ENCODE peak calls at places on chromosomes 16 and 17, in six cellular contexts. Q, C, H, V, A and M are unnamed samples.

GRCh38 chr17:14803781-14804180 is 461.3 kb downstream of the PMP22 start:
- DNase-seq in Q (no peak), A (no peak), C (no peak), V (no peak), H (no peak), M (no peak)

GRCh38 chr17:36525888-36526287 is 8.8 kb downstream of the MYO19 start:
- DNase-seq in A (no peak), Q (no peak), H (no peak), V (no peak), C (peak; percentile 19), M (no peak)

GRCh38 chr16:3444032-3444388 is 530 bp downstream of the NAA60 start:
- DNase-seq in V (peak; percentile 64), C (peak; percentile 85), A (peak; percentile 37), Q (no peak), H (no peak), M (peak; percentile 62)

GRCh38 chr17:35284955-35285354 is 42.1 kb downstream of the SLFN5 start:
- DNase-seq in V (no peak), H (no peak), A (no peak), C (no peak), Q (no peak), M (no peak)

GRCh38 chr17:9666461-9667050 is 21.2 kb downstream of the USP43 start:
- DNase-seq in C (no peak), H (no peak), V (no peak), Q (no peak), A (no peak), M (no peak)

GRCh38 chr17:82645516-82645915 is 2.7 kb downstream of the WDR45B start:
- DNase-seq in V (no peak), Q (no peak), A (no peak), C (peak; percentile 66), H (no peak), M (no peak)

GRCh38 chr17:78105101-78105500 is 23.5 kb downstream of the TMC6 start:
- DNase-seq in V (no peak), A (no peak), C (no peak), Q (no peak), H (no peak), M (no peak)

GRCh38 chr17:77802811-77803220 is 155.7 kb upstream of the TNRC6C start:
- DNase-seq in A (no peak), Q (peak; percentile 55), H (peak; percentile 9), C (no peak), V (no peak), M (peak; percentile 28)

GRCh38 chr16:68244481-68244902 is 681 bp upstream of the PLA2G15 start:
- DNase-seq in A (no peak), H (no peak), Q (no peak), C (no peak), V (no peak), M (no peak)

GRCh38 chr16:3443108-3444031 is at the start of the genes NAA60 and ZNF597:
- DNase-seq in H (peak; percentile 79), Q (peak; percentile 88), C (peak; percentile 90), A (peak; percentile 84), V (peak; percentile 87), M (peak; percentile 93)

GRCh38 chr17:80694085-80694991 is 149.7 kb downstream of the RPTOR start:
- DNase-seq in Q (no peak), H (no peak), V (no peak), C (no peak), A (no peak), M (no peak)

GRCh38 chr17:19237389-19238166 is 412 bp downstream of the EPN2 start:
- DNase-seq in A (no peak), C (no peak), Q (peak; percentile 50), V (peak; percentile 47), H (no peak), M (no peak)

GRCh38 chr17:77649717-77650211 is 308.7 kb upstream of the TNRC6C start:
- DNase-seq in C (peak; percentile 42), H (no peak), A (no peak), Q (no peak), V (no peak), M (no peak)

GRCh38 chr17:41539979-41540701 is 12.0 kb upstream of the KRT19 start:
- DNase-seq in Q (no peak), A (no peak), V (no peak), H (no peak), C (no peak), M (no peak)

GRCh38 chr17:56203430-56203829 is 50.2 kb downstream of the ANKFN1 start:
- DNase-seq in A (no peak), Q (no peak), C (peak; percentile 28), V (no peak), H (no peak), M (no peak)

GRCh38 chr17:17420035-17420434 is 56.8 kb upstream of the MED9 start:
- DNase-seq in H (no peak), V (no peak), C (no peak), Q (peak; percentile 84), A (no peak), M (no peak)

GRCh38 chr16:55439101-55439690 is 39.8 kb upstream of the MMP2 start:
- DNase-seq in V (no peak), A (no peak), Q (no peak), H (no peak), C (peak; percentile 29), M (no peak)

GRCh38 chr16:90031931-90032663 is 12.8 kb upstream of the DBNDD1 start:
- DNase-seq in H (no peak), C (peak; percentile 66), Q (no peak), A (no peak), V (no peak), M (peak; percentile 45)

GRCh38 chr17:62827722-62828498 is 19.8 kb upstream of the MARCHF10 start:
- DNase-seq in A (no peak), C (peak; percentile 28), V (no peak), Q (no peak), H (no peak), M (peak; percentile 27)

GRCh38 chr16:67137605-67138004 is 13.2 kb downstream of the B3GNT9 start:
- DNase-seq in Q (no peak), V (no peak), A (no peak), C (no peak), H (no peak), M (no peak)

GRCh38 chr16:83928341-83929055 is 24.5 kb upstream of the OSGIN1 start:
- DNase-seq in C (peak; percentile 69), A (no peak), Q (no peak), V (no peak), H (peak; percentile 65), M (peak; percentile 47)

DNA sequence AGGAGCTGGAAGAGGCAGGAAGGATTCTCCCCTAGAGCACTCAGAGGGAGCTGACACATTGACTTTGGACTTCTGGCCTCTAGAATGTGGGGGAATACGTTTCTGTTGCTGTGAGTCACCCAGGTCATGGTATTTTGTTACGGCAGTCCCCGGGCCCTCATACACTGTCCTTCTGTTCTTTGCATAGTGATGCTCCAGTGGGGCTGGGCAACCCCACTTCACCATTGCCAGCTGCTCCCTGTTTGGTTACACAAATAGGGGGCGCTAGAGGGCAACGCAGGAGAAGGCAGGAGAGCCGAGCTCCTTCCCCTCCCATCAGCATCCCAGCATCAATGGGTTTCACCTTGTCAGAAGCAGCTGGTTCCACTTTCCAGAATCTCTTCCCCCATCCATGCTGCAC is 257.7 kb upstream of the FOXF1 start:
- DNase-seq in V (peak; percentile 27), C (peak; percentile 43), A (no peak), Q (no peak), H (no peak), M (peak; percentile 18)
- TF ChIP-seq CTCF in V (no peak), C (peak; percentile 64), A (peak; percentile 52), Q (no peak), H (peak; percentile 20), M (peak; percentile 48)

DNA sequence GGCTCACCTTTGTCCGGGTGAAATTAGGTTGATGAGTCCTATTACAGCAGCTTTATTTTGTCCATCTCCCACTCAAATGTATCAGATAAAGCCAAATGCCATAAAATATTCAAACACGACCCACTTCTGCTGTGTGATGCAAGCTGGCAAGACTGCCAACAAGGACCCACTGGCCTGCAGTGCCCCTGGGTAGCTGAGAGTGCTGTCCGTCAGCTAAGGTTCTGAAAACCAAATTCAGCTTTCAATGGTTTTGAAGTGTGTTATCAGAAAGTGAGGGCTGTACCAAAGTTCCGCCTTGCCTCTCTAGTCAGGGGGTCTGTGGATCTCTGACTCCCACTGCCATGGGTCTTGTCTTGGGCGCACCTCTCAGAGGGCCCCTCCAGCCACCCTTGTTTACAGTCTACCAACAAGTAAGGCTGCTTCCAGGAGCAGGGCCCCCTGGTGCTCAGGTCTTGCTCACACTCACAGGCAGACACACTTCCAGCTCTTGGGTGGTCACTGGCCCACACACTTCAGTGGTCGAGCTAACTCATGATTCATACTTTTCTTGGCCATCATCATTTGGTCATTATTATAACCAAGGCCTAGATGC is 10.5 kb upstream of the CCDC182 start:
- DNase-seq in Q (no peak), C (no peak), H (no peak), V (no peak), A (no peak), M (no peak)
- TF ChIP-seq CTCF in Q (no peak), C (no peak), H (no peak), V (no peak), A (no peak), M (peak; percentile 2)

GRCh38 chr17:76585649-76586593 is at the start of gene ST6GALNAC2:
- DNase-seq in V (peak; percentile 75), H (no peak), A (no peak), Q (peak; percentile 45), C (no peak), M (peak; percentile 19)
- TF ChIP-seq CTCF in V (no peak), H (peak; percentile 28), A (no peak), Q (peak; percentile 20), C (no peak), M (peak; percentile 16)

GRCh38 chr17:79389896-79390295 is 221.0 kb downstream of the RBFOX3 start:
- DNase-seq in V (no peak), H (no peak), C (no peak), A (no peak), Q (no peak), M (no peak)
- TF ChIP-seq CTCF in V (no peak), H (no peak), C (no peak), A (no peak), Q (no peak), M (no peak)